ENCODE peak calls at places on chromosomes 4 and X, in eight cellular contexts. X is K562, C is HCT116, U is sigmoid colon, Z is endothelial cell of umbilical vein, Y is HepG2, H is transverse colon, V is spleen. L is an unnamed sample.

GRCh38 chr4:152478456-152479237 is 57.2 kb downstream of the FBXW7 start:
- DNase-seq in V (no peak), Y (no peak), U (no peak), X (no peak), H (no peak), Z (no peak), C (no peak), L (no peak)

GRCh38 chrX:145817299-145817665 is 347 bp upstream of the SLITRK2 start:
- DNase-seq in C (no peak), Z (no peak), H (no peak), V (no peak), Y (no peak), X (no peak), U (no peak), L (no peak)

GRCh38 chr4:148454835-148455234 is 12.6 kb upstream of the NR3C2 start:
- DNase-seq in Y (no peak), X (no peak), V (no peak), Z (no peak), U (no peak), C (no peak), H (no peak), L (no peak)

GRCh38 chr4:84177831-84178230 is 321.3 kb downstream of the NKX6-1 start:
- DNase-seq in U (no peak), C (no peak), Z (no peak), V (no peak), Y (no peak), X (no peak), H (no peak), L (no peak)

GRCh38 chrX:27918799-27919198 is 62.5 kb downstream of the DCAF8L1 start:
- DNase-seq in C (peak), Z (peak), X (no peak), V (no peak), H (peak), Y (no peak), U (no peak), L (no peak)

GRCh38 chrX:10755477-10756334 is 135.3 kb upstream of the MID1 start:
- DNase-seq in Z (peak), X (no peak), V (no peak), U (no peak), H (no peak), C (no peak), Y (no peak), L (no peak)

GRCh38 chrX:118780915-118781314 is 42.7 kb upstream of the ZCCHC12 start:
- DNase-seq in X (no peak), Y (no peak), Z (no peak), H (no peak), U (no peak), V (no peak), C (no peak), L (no peak)

GRCh38 chr4:102684605-102685052 is 76.1 kb downstream of the MANBA start:
- DNase-seq in U (no peak), Z (no peak), C (peak), V (no peak), H (no peak), Y (no peak), X (peak), L (no peak)

GRCh38 chr4:112348488-112349158 is 51.5 kb downstream of the ALPK1 start:
- DNase-seq in C (peak), Y (peak), Z (peak), H (no peak), X (peak), V (peak), U (no peak), L (peak)

GRCh38 chrX:20432048-20432447 is 165.3 kb upstream of the RPS6KA3 start:
- DNase-seq in Y (no peak), Z (no peak), V (no peak), U (no peak), H (no peak), X (no peak), C (no peak), L (no peak)

GRCh38 chr4:20878806-20879205 is 178.5 kb downstream of the PACRGL start:
- DNase-seq in V (no peak), X (no peak), U (no peak), Y (no peak), H (no peak), C (no peak), Z (no peak), L (no peak)

GRCh38 chrX:130915302-130915701 is 12.3 kb upstream of the ENOX2 start:
- DNase-seq in Z (no peak), Y (no peak), U (no peak), V (no peak), X (no peak), H (no peak), C (no peak), L (no peak)

GRCh38 chrX:124045109-124045508 is 83.6 kb downstream of the STAG2 start:
- DNase-seq in Y (no peak), X (no peak), U (no peak), Z (no peak), H (no peak), V (no peak), C (no peak), L (no peak)

GRCh38 chrX:124042042-124042441 is 80.5 kb downstream of the STAG2 start:
- DNase-seq in X (no peak), U (no peak), V (no peak), H (no peak), Z (no peak), C (no peak), Y (no peak), L (no peak)
- TF ChIP-seq POLR2AphosphoS5 in X (no peak), U (no peak), V (no peak), H (no peak), Z (no peak), C (no peak), Y (no peak), L (no peak)

DNA sequence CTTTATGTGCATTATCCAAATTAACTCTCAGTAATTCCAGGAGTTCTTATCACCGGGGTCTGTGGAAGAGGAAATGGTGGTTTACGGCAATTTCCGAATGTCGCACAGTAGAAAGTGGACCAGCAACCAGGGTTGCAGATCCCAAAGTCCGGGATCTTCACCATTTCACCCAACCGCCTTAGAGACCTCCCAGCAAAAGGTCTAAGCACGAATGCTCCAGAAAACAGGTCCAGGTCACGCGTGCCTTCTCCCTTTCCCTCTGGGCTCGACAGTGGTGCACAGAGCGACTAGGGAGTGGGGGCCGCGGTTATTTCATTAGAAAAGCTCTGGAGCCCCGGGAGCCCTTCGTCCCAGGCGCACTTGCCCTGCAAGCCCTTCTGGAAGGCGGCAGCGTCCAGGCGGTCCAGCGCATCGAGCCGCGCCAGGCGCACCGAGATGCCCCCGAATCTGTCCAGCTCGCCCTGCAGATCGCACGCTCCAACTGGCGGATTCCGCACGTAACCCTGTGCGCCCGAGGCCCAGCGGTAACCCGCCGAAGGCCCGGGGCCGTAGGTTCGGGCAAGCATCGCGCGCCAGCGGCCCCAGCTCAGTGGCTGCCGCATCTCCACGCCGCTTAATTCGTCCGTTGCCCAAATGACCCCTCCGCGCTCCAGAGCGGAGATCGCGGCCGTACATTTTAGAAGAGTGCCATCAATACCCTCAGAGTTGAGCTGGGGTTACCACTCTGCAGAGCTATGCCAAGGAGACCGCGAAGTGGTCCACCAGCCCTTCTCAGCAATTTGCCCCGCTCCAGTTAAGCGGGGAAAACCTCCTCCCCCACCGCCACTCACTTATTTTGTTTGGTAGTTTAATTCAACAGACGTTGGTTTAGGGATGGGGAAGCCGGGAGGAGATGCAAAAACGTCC is at the start of gene NUDT6:
- DNase-seq in Y (peak), H (peak), C (no peak), X (peak), Z (peak), U (peak), V (peak), L (peak)
- TF ChIP-seq POLR2A in Y (peak), H (no peak), C (no peak), X (peak), Z (peak), U (no peak), V (no peak), L (no peak)

DNA sequence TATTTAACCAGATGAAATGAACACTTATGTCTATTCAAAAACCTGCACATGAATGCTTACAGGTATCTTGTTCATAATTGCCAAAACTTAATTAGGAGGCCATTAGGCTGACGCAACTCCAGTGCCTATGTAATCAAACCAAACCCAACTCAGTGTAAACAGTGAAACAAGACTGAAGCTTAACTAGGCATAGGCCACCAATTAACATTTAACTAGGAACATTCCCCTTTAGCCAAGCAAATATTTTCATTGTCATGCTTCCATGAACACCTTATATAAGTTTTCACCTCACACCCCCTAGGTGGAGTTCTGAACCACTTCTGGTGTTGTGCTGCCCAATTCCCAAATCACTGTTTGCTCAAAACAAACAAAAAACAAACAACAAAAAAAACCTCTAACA is 686.0 kb downstream of the STPG2 start:
- DNase-seq in X (no peak), H (no peak), U (no peak), Z (no peak), Y (no peak), C (no peak), V (no peak), L (no peak)
- TF ChIP-seq POLR2AphosphoS5 in X (no peak), H (no peak), U (no peak), Z (no peak), Y (no peak), C (no peak), V (no peak), L (no peak)

DNA sequence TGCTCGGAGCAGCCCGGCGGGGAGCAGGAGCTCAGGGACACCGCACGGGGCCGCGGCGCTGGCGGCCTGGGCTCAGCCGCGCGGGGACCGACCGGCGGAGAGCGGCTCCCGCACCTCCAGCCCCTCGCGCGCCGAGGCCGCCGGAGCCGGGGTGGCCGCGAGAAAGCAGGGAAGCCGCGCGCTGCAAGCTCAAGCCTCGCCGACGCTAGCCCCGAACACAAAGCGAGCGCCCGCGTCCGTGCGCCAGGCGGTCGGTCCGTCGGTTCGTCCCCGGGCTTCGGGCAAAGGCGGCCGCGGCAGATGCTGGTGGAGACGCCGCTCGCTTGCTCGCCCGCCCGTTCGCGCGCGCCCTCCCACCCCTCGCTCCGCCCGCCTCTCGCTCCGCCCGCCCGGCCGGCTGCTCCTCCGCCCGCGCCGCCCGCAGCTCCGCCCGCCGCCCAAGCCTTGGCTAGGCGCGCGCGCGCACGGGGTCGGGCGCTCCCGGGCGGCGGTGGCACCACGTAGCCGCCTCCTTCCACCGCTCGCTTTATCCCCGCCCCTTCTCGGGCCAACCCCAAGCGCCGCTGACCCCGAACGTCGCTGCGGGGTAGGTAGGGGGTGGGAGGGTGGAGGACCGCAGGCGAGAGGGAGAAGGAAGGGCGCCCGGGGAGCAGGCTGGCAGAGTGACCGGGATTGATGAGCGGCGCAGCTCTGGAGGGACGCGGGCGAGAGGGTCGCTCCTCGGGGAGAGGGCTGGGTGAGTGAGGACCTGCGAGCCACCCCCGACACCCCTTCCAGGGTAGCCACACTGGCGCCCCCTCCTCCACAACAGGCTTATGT is at the start of gene TSPAN5:
- DNase-seq in Z (peak), V (peak), C (peak), X (peak), U (peak), Y (peak), H (peak), L (peak)
- TF ChIP-seq POLR2A in Z (peak), V (peak), C (no peak), X (no peak), U (no peak), Y (no peak), H (no peak), L (peak)

GRCh38 chr4:118338981-118339765 is 13.6 kb downstream of the PRSS12 start:
- DNase-seq in X (no peak), Y (no peak), V (no peak), H (no peak), Z (peak), C (no peak), U (no peak), L (no peak)
- TF ChIP-seq POLR2AphosphoS5 in X (no peak), Y (no peak), V (no peak), H (no peak), Z (no peak), C (no peak), U (no peak), L (no peak)

DNA sequence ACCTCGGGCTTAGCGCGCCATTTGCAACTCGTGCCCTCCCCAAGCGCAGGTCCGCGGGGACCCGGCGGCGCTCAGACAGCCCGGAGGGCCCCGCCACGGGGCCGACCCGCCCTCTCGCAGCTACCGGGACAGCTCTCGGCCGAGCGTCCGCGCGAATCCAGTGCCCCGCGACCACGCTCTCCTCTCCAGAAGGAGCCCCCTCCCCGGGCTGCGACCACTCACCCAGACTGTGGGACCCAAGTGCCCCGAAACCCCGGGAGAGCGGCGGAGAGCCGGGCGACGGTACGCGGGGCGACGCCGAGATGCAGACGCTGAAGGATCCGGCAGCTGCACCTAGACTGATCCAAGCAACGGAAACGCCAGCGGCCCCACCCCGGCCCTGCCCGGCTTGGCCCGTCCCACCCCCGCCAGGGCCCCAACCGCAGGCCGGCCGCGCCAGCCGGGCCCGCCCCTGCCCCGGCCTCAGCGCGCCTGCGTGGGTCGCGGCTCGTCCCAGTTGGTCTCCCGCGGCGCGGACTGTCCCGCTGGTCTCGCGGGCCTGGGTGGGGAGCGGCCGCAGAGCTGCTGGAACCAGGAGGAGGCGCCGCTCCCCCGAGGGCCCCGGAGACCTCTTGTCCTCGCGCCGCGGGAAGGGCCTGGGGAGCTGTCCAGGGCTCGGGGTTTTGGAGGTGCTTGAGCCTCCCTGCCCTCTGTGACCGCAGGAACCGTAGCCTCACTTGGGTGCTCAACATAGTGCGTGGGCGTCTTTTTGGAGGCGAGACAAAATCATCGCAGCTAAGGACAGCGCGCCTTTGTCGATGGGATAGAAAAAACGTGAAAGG is at the start of gene ANXA5:
- DNase-seq in X (peak), Z (peak), C (peak), V (peak), Y (peak), U (peak), H (peak), L (peak)
- TF ChIP-seq POLR2A in X (peak), Z (peak), C (peak), V (no peak), Y (peak), U (peak), H (peak), L (peak)

DNA sequence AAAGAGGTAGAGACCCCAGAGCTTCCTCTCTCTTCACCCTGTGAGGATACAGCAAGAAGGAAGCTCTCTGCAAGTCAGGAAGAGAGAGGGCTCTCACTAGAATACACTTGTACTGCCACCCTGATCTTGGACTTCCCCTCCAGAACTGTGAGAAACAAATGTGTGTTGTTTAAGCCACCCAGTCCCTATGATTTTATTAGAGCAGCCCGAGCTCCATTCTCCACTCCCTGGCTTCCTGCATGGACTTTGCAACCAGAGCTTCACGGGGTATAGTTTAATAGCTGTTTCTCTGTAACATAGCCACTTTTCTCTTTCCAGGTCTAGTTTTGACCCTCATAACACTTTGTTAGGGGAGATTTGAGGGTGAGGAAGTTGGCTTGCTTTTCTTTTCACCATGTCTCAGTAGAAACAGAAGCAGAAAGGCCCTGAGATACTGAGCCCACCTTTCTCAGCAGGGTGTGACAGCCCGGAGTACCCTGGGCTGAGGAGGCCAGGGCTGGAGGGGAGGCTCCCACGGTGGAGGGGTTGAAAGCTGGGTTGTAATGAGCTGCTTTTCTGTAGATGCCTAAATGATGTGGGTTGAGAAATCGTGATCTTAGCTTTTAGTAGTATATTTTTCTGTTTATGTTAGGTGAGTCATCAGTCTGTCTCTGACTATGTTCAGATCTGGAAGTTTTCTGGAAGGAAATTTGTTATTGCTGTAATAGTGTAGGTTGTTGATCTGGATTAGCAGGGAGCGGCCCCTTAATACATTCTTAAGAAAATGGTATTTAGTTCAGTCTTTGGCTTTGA is 118.6 kb downstream of the PTTG2 start:
- DNase-seq in H (peak), Y (peak), C (no peak), U (no peak), V (no peak), X (no peak), Z (peak), L (no peak)
- TF ChIP-seq POLR2AphosphoS5 in H (peak), Y (peak), C (no peak), U (no peak), V (no peak), X (no peak), Z (no peak), L (no peak)

DNA sequence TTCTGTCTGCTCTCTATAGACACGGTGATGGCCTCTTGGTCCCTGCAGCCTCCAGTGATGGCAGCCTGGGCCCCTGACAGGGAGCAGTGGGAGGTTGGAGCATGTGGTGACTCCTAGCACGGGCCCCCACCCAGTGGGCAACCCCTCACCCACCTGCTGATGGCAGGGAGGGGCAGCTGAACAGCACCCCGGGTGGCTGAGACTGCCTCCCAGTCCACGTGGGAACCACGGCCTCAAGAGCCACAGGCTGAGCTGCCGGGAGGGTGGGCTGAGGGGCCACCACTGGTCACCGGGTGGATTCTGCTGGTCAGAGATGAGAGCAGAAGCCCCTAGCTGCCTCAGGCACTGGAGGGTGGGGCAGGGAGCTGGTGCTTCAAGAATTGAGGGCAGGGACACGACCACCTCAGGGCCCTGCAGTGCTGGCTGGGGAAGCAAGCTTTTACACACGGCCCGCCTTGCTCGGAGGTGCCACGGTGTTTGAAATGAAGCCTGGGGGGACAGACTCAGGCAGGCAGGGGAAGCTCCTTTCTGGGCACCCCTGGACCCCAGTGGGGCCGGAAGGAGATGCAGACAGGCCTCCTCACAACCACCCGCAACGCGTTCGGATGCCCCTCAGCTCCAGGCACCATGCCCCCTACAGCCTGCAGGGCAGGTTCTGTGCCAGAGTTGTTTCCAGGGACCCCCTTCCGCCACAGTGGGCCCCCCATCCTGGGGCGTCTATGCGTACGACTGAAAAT is 6.3 kb upstream of the HAUS3 start:
- DNase-seq in X (no peak), H (no peak), Y (no peak), C (no peak), Z (no peak), V (peak), U (no peak), L (peak)
- TF ChIP-seq POLR2A in X (no peak), H (no peak), Y (no peak), C (no peak), Z (no peak), V (no peak), U (no peak), L (no peak)

L was measured in upper lobe of left lung.